ENCODE peak calls at places on chromosomes 1 and 21, in seven cellular contexts. L is T1000; V is pancreas; W is astrocyte of the spinal cord; A is activated CD4-positive, alpha-beta T cell treated with anti-CD3 and anti-CD28 coated beads for 48 hours; B is GM23338; E is right lobe of liver. N is an unnamed sample.

GRCh38 chr21:42466700-42467612 is 29.1 kb downstream of the RSPH1 start:
- DNase-seq in L (no peak), V (no peak), W (peak; percentile 34), A (no peak), B (peak; percentile 60), E (no peak), N (peak; percentile 42)

GRCh38 chr21:45379901-45380330 is 25.0 kb upstream of the COL18A1 start:
- DNase-seq in L (no peak), V (no peak), W (no peak), A (no peak), B (no peak), E (no peak), N (no peak)

GRCh38 chr1:53131590-53131938 is 10.9 kb downstream of the SLC1A7 start:
- DNase-seq in L (no peak), V (no peak), W (no peak), A (no peak), B (no peak), E (no peak), N (no peak)

GRCh38 chr21:33936221-33937038 is 20.8 kb upstream of the ATP5PO start:
- DNase-seq in L (no peak), V (no peak), W (no peak), A (no peak), B (peak; percentile 25), E (no peak), N (no peak)

GRCh38 chr1:65108025-65108692 is 39.8 kb upstream of the AK4 start:
- DNase-seq in L (no peak), V (no peak), W (no peak), A (no peak), B (no peak), E (no peak), N (no peak)

GRCh38 chr1:117657949-117658660 is 52.3 kb downstream of the TENT5C start:
- DNase-seq in L (no peak), V (no peak), W (no peak), A (no peak), B (no peak), E (no peak), N (no peak)

GRCh38 chr1:234458352-234459027 is 20.5 kb downstream of the TARBP1 start:
- DNase-seq in L (no peak), V (no peak), W (no peak), A (no peak), B (no peak), E (no peak), N (no peak)

GRCh38 chr1:205630241-205630640 is 1.6 kb downstream of the ELK4 start:
- DNase-seq in L (no peak), V (no peak), W (peak; percentile 64), A (no peak), B (no peak), E (no peak), N (no peak)

GRCh38 chr1:201016943-201017827 is 6.3 kb downstream of the KIF21B start:
- DNase-seq in L (no peak), V (no peak), W (no peak), A (no peak), B (no peak), E (no peak), N (no peak)

GRCh38 chr1:146034976-146035469 is 13.5 kb upstream of the HJV start:
- DNase-seq in L (no peak), V (no peak), W (no peak), A (no peak), B (peak; percentile 64), E (no peak), N (no peak)

GRCh38 chr1:13725714-13726175 is 25.8 kb downstream of the PRDM2 start:
- DNase-seq in L (no peak), V (no peak), W (peak; percentile 82), A (peak; percentile 56), B (peak; percentile 51), E (no peak), N (no peak)

GRCh38 chr1:235366286-235366685 is 941 bp upstream of the TBCE start:
- DNase-seq in L (no peak), V (no peak), W (no peak), A (peak; percentile 58), B (no peak), E (no peak), N (no peak)

GRCh38 chr1:205248793-205249601 is 21.3 kb downstream of the TMCC2 start:
- DNase-seq in L (no peak), V (peak; percentile 81), W (peak; percentile 62), A (no peak), B (no peak), E (no peak), N (no peak)

GRCh38 chr1:172163479-172164215 is 256.8 kb upstream of the C1orf105 start:
- DNase-seq in L (no peak), V (no peak), W (peak; percentile 68), A (no peak), B (no peak), E (no peak), N (no peak)

GRCh38 chr1:226019550-226019949 is 20.4 kb upstream of the SDE2 start:
- DNase-seq in L (no peak), V (no peak), W (no peak), A (no peak), B (no peak), E (no peak), N (no peak)

GRCh38 chr1:107574044-107574443 is 390.9 kb downstream of the VAV3 start:
- DNase-seq in L (no peak), V (no peak), W (no peak), A (no peak), B (no peak), E (no peak), N (no peak)

GRCh38 chr1:68162761-68163160 is 69.6 kb downstream of the WLS start:
- DNase-seq in L (no peak), V (no peak), W (no peak), A (peak; percentile 8), B (peak; percentile 55), E (no peak), N (no peak)

GRCh38 chr1:78080767-78081166 is 35.0 kb downstream of the GIPC2 start:
- DNase-seq in L (no peak), V (no peak), W (no peak), A (no peak), B (no peak), E (no peak), N (no peak)

GRCh38 chr1:197614916-197615692 is 160.2 kb downstream of the DENND1B start:
- DNase-seq in L (no peak), V (no peak), W (peak; percentile 48), A (peak; percentile 26), B (peak; percentile 66), E (peak; percentile 16), N (no peak)

GRCh38 chr1:82269466-82269865 is 468.7 kb downstream of the ADGRL2 start:
- DNase-seq in L (peak; percentile 31), V (no peak), W (peak; percentile 33), A (no peak), B (no peak), E (no peak), N (peak; percentile 35)

GRCh38 chr21:14306143-14306907 is 76.6 kb downstream of the HSPA13 start:
- DNase-seq in L (no peak), V (no peak), W (no peak), A (no peak), B (no peak), E (no peak), N (no peak)

GRCh38 chr1:85884372-85885035 is 176.3 kb upstream of the ZNHIT6 start:
- DNase-seq in L (no peak), V (no peak), W (peak; percentile 40), A (no peak), B (peak; percentile 74), E (no peak), N (peak; percentile 5)

N was measured in H54.